ENCODE peak calls at places on chromosomes 16 and 17, in seven cellular contexts. I is stimulated activated CD4-positive, alpha-beta T cell treated with anti-CD3 and anti-CD28 coated beads, Interleukin-2, amount 100 ng/mL, for 48 hours; G is HCT116; B is chondrocyte; A is kidney; P is EH; O is neuronal stem cell. N is an unnamed sample.

GRCh38 chr17:61462734-61463067 is 10.5 kb downstream of the TBX4 start:
- DNase-seq in I (no peak), G (no peak), B (peak; percentile 35), A (no peak), P (no peak), O (no peak), N (no peak)

GRCh38 chr17:31190351-31190750 is 95.6 kb downstream of the NF1 start:
- DNase-seq in I (no peak), G (no peak), B (no peak), A (no peak), P (peak; percentile 75), O (no peak), N (no peak)

GRCh38 chr17:17809527-17810373 is 27.0 kb downstream of the SREBF1 start:
- DNase-seq in I (no peak), G (no peak), B (peak; percentile 94), A (peak; percentile 90), P (peak; percentile 35), O (peak; percentile 76), N (peak; percentile 89)

GRCh38 chr16:85192736-85193493 is 80.6 kb upstream of the CIBAR2 start:
- DNase-seq in I (no peak), G (no peak), B (no peak), A (no peak), P (peak; percentile 52), O (no peak), N (no peak)

GRCh38 chr17:73017653-73018052 is 74.8 kb downstream of the SLC39A11 start:
- DNase-seq in I (no peak), G (no peak), B (no peak), A (no peak), P (peak; percentile 89), O (no peak), N (no peak)

GRCh38 chr17:27346228-27346899 is 52.5 kb downstream of the WSB1 start:
- DNase-seq in I (no peak), G (no peak), B (no peak), A (no peak), P (no peak), O (no peak), N (peak; percentile 32)

GRCh38 chr17:30095507-30096244 is 20.9 kb upstream of the NSRP1 start:
- DNase-seq in I (no peak), G (peak; percentile 69), B (no peak), A (no peak), P (peak; percentile 80), O (peak; percentile 44), N (no peak)

GRCh38 chr17:63919311-63919723 is 678 bp upstream of the GH1 start:
- DNase-seq in I (peak; percentile 71), G (peak; percentile 59), B (peak; percentile 38), A (peak; percentile 62), P (peak; percentile 66), O (peak; percentile 68), N (peak; percentile 77)

GRCh38 chr17:10156579-10157488 is 41.6 kb downstream of the GAS7 start:
- DNase-seq in I (no peak), G (no peak), B (no peak), A (no peak), P (no peak), O (no peak), N (peak; percentile 68)

GRCh38 chr17:64773836-64774761 is 112.0 kb upstream of the SMURF2 start:
- DNase-seq in I (no peak), G (peak; percentile 95), B (no peak), A (peak; percentile 93), P (peak; percentile 79), O (no peak), N (no peak)

GRCh38 chr17:75242461-75243042 is 18.9 kb downstream of the GGA3 start:
- DNase-seq in I (no peak), G (no peak), B (no peak), A (no peak), P (no peak), O (no peak), N (no peak)

GRCh38 chr17:73231363-73231762 is 30.3 kb downstream of the CPSF4L start:
- DNase-seq in I (no peak), G (no peak), B (no peak), A (no peak), P (peak; percentile 39), O (no peak), N (no peak)

GRCh38 chr16:87123356-87124001 is 193.7 kb downstream of the C16orf95 start:
- DNase-seq in I (no peak), G (no peak), B (no peak), A (no peak), P (peak; percentile 33), O (no peak), N (no peak)

GRCh38 chr16:81513204-81514040 is 68.8 kb downstream of the CMIP start:
- DNase-seq in I (no peak), G (no peak), B (peak; percentile 87), A (no peak), P (peak; percentile 57), O (no peak), N (no peak)

GRCh38 chr17:78407387-78407990 is 29.0 kb downstream of the PGS1 start:
- DNase-seq in I (no peak), G (no peak), B (no peak), A (peak; percentile 50), P (no peak), O (no peak), N (no peak)

GRCh38 chr17:42537156-42537805 is 1.2 kb downstream of the NAGLU start:
- DNase-seq in I (no peak), G (no peak), B (no peak), A (peak; percentile 79), P (no peak), O (no peak), N (no peak)

GRCh38 chr16:85436207-85436606 is 176.9 kb upstream of the GSE1 start:
- DNase-seq in I (no peak), G (no peak), B (no peak), A (no peak), P (no peak), O (no peak), N (no peak)

GRCh38 chr16:4697867-4698291 is 4.5 kb downstream of the NUDT16L1 start:
- DNase-seq in I (no peak), G (no peak), B (no peak), A (peak; percentile 73), P (no peak), O (no peak), N (peak; percentile 24)

N was measured in aorta.